ENCODE peak calls at places on chromosome 21, in four cellular contexts. One of them, this sample, is unnamed.

GRCh38 chr21:40253112-40253511 is 385.9 kb downstream of the PCP4 start:
- DNase-seq in K562: no peak
- DNase-seq in GM12878: no peak
- DNase-seq in HepG2: no peak
- DNase-seq in this sample: no peak

GRCh38 chr21:31743712-31744111 is 11.8 kb upstream of the SCAF4 start:
- DNase-seq in K562: no peak
- DNase-seq in GM12878: no peak
- DNase-seq in HepG2: no peak
- DNase-seq in this sample: no peak

GRCh38 chr21:46555678-46556077 is 49.2 kb downstream of the S100B start:
- DNase-seq in K562: no peak
- DNase-seq in GM12878: no peak
- DNase-seq in HepG2: no peak
- DNase-seq in this sample: no peak

GRCh38 chr21:44801468-44802395 is at the start of gene UBE2G2:
- DNase-seq in K562: peak; percentile 95
- DNase-seq in GM12878: no peak
- DNase-seq in HepG2: peak; percentile 59
- DNase-seq in this sample: peak; percentile 83

GRCh38 chr21:45278156-45278911 is 9.4 kb downstream of the POFUT2 start:
- DNase-seq in K562: no peak
- DNase-seq in GM12878: no peak
- DNase-seq in HepG2: no peak
- DNase-seq in this sample: no peak

GRCh38 chr21:44881586-44881939 is 8.1 kb upstream of the PTTG1IP start:
- DNase-seq in K562: no peak
- DNase-seq in GM12878: no peak
- DNase-seq in HepG2: no peak
- DNase-seq in this sample: no peak

GRCh38 chr21:38859852-38860251 is 54.1 kb downstream of the ETS2 start:
- DNase-seq in K562: no peak
- DNase-seq in GM12878: no peak
- DNase-seq in HepG2: no peak
- DNase-seq in this sample: no peak

GRCh38 chr21:31752352-31752751 is 20.4 kb upstream of the SCAF4 start:
- DNase-seq in K562: no peak
- DNase-seq in GM12878: no peak
- DNase-seq in HepG2: no peak
- DNase-seq in this sample: no peak

GRCh38 chr21:17607684-17608083 is 5.0 kb downstream of the BTG3 start:
- DNase-seq in K562: no peak
- DNase-seq in GM12878: no peak
- DNase-seq in HepG2: no peak
- DNase-seq in this sample: no peak

GRCh38 chr21:17611414-17612022 is 1.2 kb downstream of the BTG3 start:
- DNase-seq in K562: peak; percentile 50
- DNase-seq in GM12878: peak; percentile 59
- DNase-seq in HepG2: peak; percentile 55
- DNase-seq in this sample: peak; percentile 80

GRCh38 chr21:45502600-45502999 is 39.6 kb downstream of the SLC19A1 start:
- DNase-seq in K562: no peak
- DNase-seq in GM12878: no peak
- DNase-seq in HepG2: no peak
- DNase-seq in this sample: no peak

GRCh38 chr21:46599251-46599572 is 5.7 kb downstream of the S100B start:
- DNase-seq in K562: peak; percentile 10
- DNase-seq in GM12878: no peak
- DNase-seq in HepG2: peak; percentile 94
- DNase-seq in this sample: peak; percentile 22

GRCh38 chr21:31252611-31253010 is 91.5 kb downstream of the TIAM1 start:
- DNase-seq in K562: no peak
- DNase-seq in GM12878: no peak
- DNase-seq in HepG2: no peak
- DNase-seq in this sample: peak; percentile 27

GRCh38 chr21:46096596-46096981 is 1.3 kb upstream of the COL6A2 start:
- DNase-seq in K562: no peak
- DNase-seq in GM12878: no peak
- DNase-seq in HepG2: no peak
- DNase-seq in this sample: no peak

GRCh38 chr21:45867041-45867630 is 114.4 kb upstream of the COL6A1 start:
- DNase-seq in K562: no peak
- DNase-seq in GM12878: no peak
- DNase-seq in HepG2: no peak
- DNase-seq in this sample: no peak

GRCh38 chr21:17759546-17760178 is 59.5 kb downstream of the C21orf91 start:
- DNase-seq in K562: no peak
- DNase-seq in GM12878: no peak
- DNase-seq in HepG2: no peak
- DNase-seq in this sample: no peak

GRCh38 chr21:45599146-45599581 is 44.4 kb upstream of the PCBP3 start:
- DNase-seq in K562: no peak
- DNase-seq in GM12878: no peak
- DNase-seq in HepG2: no peak
- DNase-seq in this sample: no peak

GRCh38 chr21:31343680-31344480 is at the start of gene TIAM1:
- DNase-seq in K562: no peak
- DNase-seq in GM12878: no peak
- DNase-seq in HepG2: no peak
- DNase-seq in this sample: peak; percentile 71

GRCh38 chr21:37060296-37060695 is 12.6 kb downstream of the PIGP start:
- DNase-seq in K562: no peak
- DNase-seq in GM12878: no peak
- DNase-seq in HepG2: peak; percentile 89
- DNase-seq in this sample: peak; percentile 80

GRCh38 chr21:28283652-28284490 is 708.8 kb downstream of the LTN1 start:
- DNase-seq in K562: no peak
- DNase-seq in GM12878: no peak
- DNase-seq in HepG2: peak; percentile 40
- DNase-seq in this sample: no peak

GRCh38 chr21:19244502-19245187 is 841.1 kb upstream of the TMPRSS15 start:
- DNase-seq in K562: no peak
- DNase-seq in GM12878: no peak
- DNase-seq in HepG2: no peak
- DNase-seq in this sample: no peak

GRCh38 chr21:45382698-45383000 is 22.3 kb upstream of the COL18A1 start:
- DNase-seq in K562: no peak
- DNase-seq in GM12878: no peak
- DNase-seq in HepG2: no peak
- DNase-seq in this sample: no peak

GRCh38 chr21:38861006-38861405 is 55.3 kb downstream of the ETS2 start:
- DNase-seq in K562: no peak
- DNase-seq in GM12878: no peak
- DNase-seq in HepG2: no peak
- DNase-seq in this sample: no peak

GRCh38 chr21:37915516-37915915 is 741 bp downstream of the KCNJ6 start:
- DNase-seq in K562: no peak
- DNase-seq in GM12878: no peak
- DNase-seq in HepG2: no peak
- DNase-seq in this sample: peak; percentile 37

GRCh38 chr21:45447821-45448220 is 42.9 kb downstream of the COL18A1 start:
- DNase-seq in K562: no peak
- DNase-seq in GM12878: no peak
- DNase-seq in HepG2: no peak
- DNase-seq in this sample: no peak

GRCh38 chr21:38325761-38326420 is 69.1 kb downstream of the KCNJ15 start:
- DNase-seq in K562: no peak
- DNase-seq in GM12878: no peak
- DNase-seq in HepG2: no peak
- DNase-seq in this sample: no peak

GRCh38 chr21:45384656-45385548 is 20.1 kb upstream of the COL18A1 start:
- DNase-seq in K562: no peak
- DNase-seq in GM12878: no peak
- DNase-seq in HepG2: no peak
- DNase-seq in this sample: no peak

GRCh38 chr21:37149411-37149810 is 76.4 kb downstream of the TTC3 start:
- DNase-seq in K562: no peak
- DNase-seq in GM12878: no peak
- DNase-seq in HepG2: peak; percentile 4
- DNase-seq in this sample: no peak

GRCh38 chr21:46004168-46004861 is 22.7 kb downstream of the COL6A1 start:
- DNase-seq in K562: no peak
- DNase-seq in GM12878: no peak
- DNase-seq in HepG2: no peak
- DNase-seq in this sample: no peak

GRCh38 chr21:40194181-40194580 is 326.9 kb downstream of the PCP4 start:
- DNase-seq in K562: no peak
- DNase-seq in GM12878: no peak
- DNase-seq in HepG2: no peak
- DNase-seq in this sample: no peak

GRCh38 chr21:40845621-40846020 is 1.3 kb downstream of the DSCAM start:
- DNase-seq in K562: no peak
- DNase-seq in GM12878: no peak
- DNase-seq in HepG2: no peak
- DNase-seq in this sample: no peak

GRCh38 chr21:31254131-31254530 is 89.9 kb downstream of the TIAM1 start:
- DNase-seq in K562: no peak
- DNase-seq in GM12878: no peak
- DNase-seq in HepG2: no peak
- DNase-seq in this sample: no peak

GRCh38 chr21:37835512-37835911 is 80.7 kb downstream of the KCNJ6 start:
- DNase-seq in K562: no peak
- DNase-seq in GM12878: no peak
- DNase-seq in HepG2: no peak
- DNase-seq in this sample: no peak

GRCh38 chr21:33035147-33035546 is 9.4 kb downstream of the OLIG2 start:
- DNase-seq in K562: no peak
- DNase-seq in GM12878: no peak
- DNase-seq in HepG2: no peak
- DNase-seq in this sample: no peak

GRCh38 chr21:33032434-33033047 is 6.8 kb downstream of the OLIG2 start:
- DNase-seq in K562: no peak
- DNase-seq in GM12878: no peak
- DNase-seq in HepG2: no peak
- DNase-seq in this sample: no peak

GRCh38 chr21:33031562-33031961 is 5.8 kb downstream of the OLIG2 start:
- DNase-seq in K562: no peak
- DNase-seq in GM12878: no peak
- DNase-seq in HepG2: no peak
- DNase-seq in this sample: no peak

GRCh38 chr21:33033961-33034413 is 8.3 kb downstream of the OLIG2 start:
- DNase-seq in K562: no peak
- DNase-seq in GM12878: no peak
- DNase-seq in HepG2: no peak
- DNase-seq in this sample: no peak

GRCh38 chr21:33033094-33033951 is 7.6 kb downstream of the OLIG2 start:
- DNase-seq in K562: no peak
- DNase-seq in GM12878: no peak
- DNase-seq in HepG2: no peak
- DNase-seq in this sample: peak; percentile 60
- TF ChIP-seq EZH2 in K562: no peak
- TF ChIP-seq EZH2 in GM12878: no peak
- TF ChIP-seq EZH2 in HepG2: no peak
- TF ChIP-seq EZH2 in this sample: peak; percentile 74

GRCh38 chr21:35559881-35560280 is 500.4 kb downstream of the SETD4 start:
- DNase-seq in K562: no peak
- DNase-seq in GM12878: no peak
- DNase-seq in HepG2: no peak
- DNase-seq in this sample: no peak
- H2AFZ ChIP-seq in K562: no peak overlapping the region
- H2AFZ ChIP-seq in GM12878: no peak overlapping the region
- H2AFZ ChIP-seq in HepG2: no peak overlapping the region
- H2AFZ ChIP-seq in this sample: no peak overlapping the region

DNA sequence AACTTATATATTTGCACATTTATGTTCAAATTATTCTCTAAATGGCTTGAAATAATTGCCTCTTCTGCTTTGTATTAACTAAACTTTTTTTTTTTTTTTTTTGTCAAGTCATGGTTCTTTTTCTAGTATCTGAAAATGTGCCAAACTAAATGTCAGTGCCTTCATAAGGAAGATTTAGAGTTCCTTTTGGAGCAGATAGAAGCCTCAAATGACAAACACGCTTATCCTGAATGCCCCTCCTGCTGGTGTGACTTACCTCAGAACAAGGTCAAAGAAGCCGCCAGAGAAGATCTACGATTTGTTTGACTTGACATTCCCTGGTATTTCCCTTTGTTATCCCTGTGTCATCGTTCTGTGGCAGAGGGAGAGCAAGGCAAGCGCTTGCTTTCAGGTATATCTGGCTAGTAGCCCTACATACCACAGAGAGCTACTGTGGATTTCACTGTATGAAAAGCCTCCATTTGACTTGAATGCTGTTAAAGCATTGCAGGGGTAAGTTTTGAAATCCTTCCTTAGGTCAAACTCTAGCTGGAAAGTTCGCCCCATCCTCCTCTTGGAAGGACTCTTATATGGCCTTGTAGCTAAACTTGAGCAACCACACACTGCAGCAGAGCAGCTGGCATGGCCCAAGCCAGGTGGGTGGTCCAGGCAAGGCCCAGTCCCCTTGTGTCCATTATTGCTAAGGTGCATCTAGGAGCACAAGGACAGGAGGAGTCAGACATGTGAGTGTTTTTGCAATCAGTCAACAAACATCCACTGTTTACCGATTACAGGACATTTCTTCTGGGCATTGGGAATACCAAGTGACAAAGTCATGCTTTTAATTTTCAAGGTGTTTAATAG is 285.4 kb upstream of the USP25 start:
- DNase-seq in K562: no peak
- DNase-seq in GM12878: no peak
- DNase-seq in HepG2: peak; percentile 98
- DNase-seq in this sample: peak; percentile 67
- TF ChIP-seq JUNB in K562: no peak
- TF ChIP-seq JUNB in GM12878: no peak
- TF ChIP-seq JUNB in HepG2: no peak
- TF ChIP-seq JUNB in this sample: no peak

GRCh38 chr21:26801524-26801923 is 43.7 kb downstream of the ADAMTS1 start:
- DNase-seq in K562: no peak
- DNase-seq in GM12878: no peak
- DNase-seq in HepG2: no peak
- DNase-seq in this sample: no peak

GRCh38 chr21:26800001-26800400 is 45.2 kb downstream of the ADAMTS1 start:
- DNase-seq in K562: no peak
- DNase-seq in GM12878: no peak
- DNase-seq in HepG2: no peak
- DNase-seq in this sample: no peak

GRCh38 chr21:26797878-26798456 is 47.2 kb downstream of the ADAMTS1 start:
- DNase-seq in K562: no peak
- DNase-seq in GM12878: no peak
- DNase-seq in HepG2: no peak
- DNase-seq in this sample: no peak

GRCh38 chr21:26798856-26799751 is 46.1 kb downstream of the ADAMTS1 start:
- DNase-seq in K562: no peak
- DNase-seq in GM12878: no peak
- DNase-seq in HepG2: no peak
- DNase-seq in this sample: no peak

GRCh38 chr21:26800455-26801454 is 44.5 kb downstream of the ADAMTS1 start:
- DNase-seq in K562: no peak
- DNase-seq in GM12878: no peak
- DNase-seq in HepG2: no peak
- DNase-seq in this sample: no peak
- TF ChIP-seq EZH2 in K562: no peak
- TF ChIP-seq EZH2 in GM12878: no peak
- TF ChIP-seq EZH2 in HepG2: no peak
- TF ChIP-seq EZH2 in this sample: no peak

This sample was measured in GM23338.